ENCODE peak calls at places on chromosomes 3 and 15, in four cellular contexts. V is adrenal gland, Q is hepatocyte, R is cardiac muscle cell. N is an unnamed sample.

GRCh38 chr15:75985966-75986365 is 26.3 kb downstream of the NRG4 start:
- DNase-seq in R (peak), Q (no peak), V (no peak), N (peak)

GRCh38 chr3:53577486-53577885 is 83.1 kb downstream of the CACNA1D start:
- DNase-seq in Q (peak), R (peak), V (no peak), N (no peak)

GRCh38 chr15:29934251-29934650 is 112.0 kb upstream of the TJP1 start:
- DNase-seq in Q (no peak), R (peak), V (no peak), N (peak)

GRCh38 chr3:123338021-123338619 is 110.8 kb downstream of the ADCY5 start:
- DNase-seq in R (no peak), V (no peak), Q (no peak), N (no peak)

GRCh38 chr15:74835312-74835823 is 7.6 kb downstream of the ULK3 start:
- DNase-seq in Q (peak), R (peak), V (peak), N (peak)

GRCh38 chr3:113436794-113437193 is 4.5 kb downstream of the CFAP44 start:
- DNase-seq in R (peak), V (no peak), Q (peak), N (peak)

GRCh38 chr3:160372780-160373179 is 26.2 kb downstream of the IFT80 start:
- DNase-seq in R (no peak), V (no peak), Q (no peak), N (peak)

GRCh38 chr3:172402892-172403643 is 45.2 kb downstream of the GHSR start:
- DNase-seq in Q (no peak), V (no peak), R (no peak), N (no peak)

GRCh38 chr3:39910135-39910534 is 100.7 kb downstream of the MYRIP start:
- DNase-seq in Q (no peak), V (no peak), R (no peak), N (no peak)

GRCh38 chr15:99326235-99326634 is 75.0 kb downstream of the LRRC28 start:
- DNase-seq in R (no peak), V (no peak), Q (peak), N (no peak)

GRCh38 chr3:46440531-46441294 is 24.0 kb downstream of the LTF start:
- DNase-seq in Q (no peak), R (no peak), V (no peak), N (no peak)

GRCh38 chr3:55556622-55557531 is 69.8 kb upstream of the WNT5A start:
- DNase-seq in Q (no peak), V (no peak), R (peak), N (no peak)

GRCh38 chr3:110754207-110754916 is 317.3 kb upstream of the NECTIN3 start:
- DNase-seq in R (no peak), V (no peak), Q (no peak), N (no peak)

GRCh38 chr3:5677560-5677959 is 490.1 kb downstream of the EDEM1 start:
- DNase-seq in R (no peak), Q (no peak), V (no peak), N (no peak)

GRCh38 chr3:122493296-122493695 is 21.4 kb downstream of the KPNA1 start:
- DNase-seq in R (peak), V (no peak), Q (no peak), N (peak)

GRCh38 chr3:128006061-128006470 is 46.2 kb upstream of the SEC61A1 start:
- DNase-seq in Q (peak), R (no peak), V (no peak), N (no peak)

GRCh38 chr3:13166243-13167063 is 93.2 kb upstream of the IQSEC1 start:
- DNase-seq in Q (no peak), R (no peak), V (no peak), N (no peak)

GRCh38 chr3:27554706-27555105 is 70.5 kb upstream of the SLC4A7 start:
- DNase-seq in R (no peak), V (no peak), Q (no peak), N (no peak)

GRCh38 chr15:73127302-73127936 is 75.2 kb downstream of the NEO1 start:
- DNase-seq in R (peak), V (peak), Q (peak), N (peak)

GRCh38 chr15:73884159-73884558 is 10.8 kb downstream of the TBC1D21 start:
- DNase-seq in V (no peak), Q (no peak), R (peak), N (no peak)

GRCh38 chr15:26738996-26739395 is 33.9 kb downstream of the GABRB3 start:
- DNase-seq in Q (no peak), R (no peak), V (peak), N (no peak)

GRCh38 chr3:106425021-106425420 is 556.2 kb upstream of the CBLB start:
- DNase-seq in R (peak), V (no peak), Q (no peak), N (peak)

GRCh38 chr3:149848688-149849087 is 35.7 kb downstream of the RNF13 start:
- DNase-seq in Q (no peak), V (no peak), R (no peak), N (no peak)

GRCh38 chr3:13828501-13828900 is 51.4 kb downstream of the WNT7A start:
- DNase-seq in V (no peak), Q (no peak), R (no peak), N (no peak)

GRCh38 chr3:32280262-32280910 is 41.9 kb downstream of the CMTM8 start:
- DNase-seq in R (no peak), Q (no peak), V (no peak), N (no peak)

GRCh38 chr3:147939425-147940196 is 530.4 kb downstream of the ZIC1 start:
- DNase-seq in Q (no peak), V (no peak), R (no peak), N (no peak)

GRCh38 chr15:65916664-65917406 is 47.5 kb downstream of the RAB11A start:
- DNase-seq in V (peak), R (peak), Q (peak), N (peak)

GRCh38 chr15:70636540-70637165 is 126.7 kb downstream of the UACA start:
- DNase-seq in Q (peak), R (peak), V (no peak), N (no peak)

GRCh38 chr15:73851679-73852078 is 21.7 kb upstream of the TBC1D21 start:
- DNase-seq in R (peak), Q (peak), V (no peak), N (peak)

GRCh38 chr3:8954938-8955763 is 8.1 kb downstream of the RAD18 start:
- DNase-seq in R (peak), Q (no peak), V (no peak), N (peak)

GRCh38 chr3:158809642-158810041 is 7.8 kb downstream of the MFSD1 start:
- DNase-seq in R (no peak), Q (no peak), V (no peak), N (no peak)

GRCh38 chr3:138043266-138044029 is 33.5 kb downstream of the CLDN18 start:
- DNase-seq in Q (no peak), V (no peak), R (peak), N (peak)

GRCh38 chr3:150870406-150870805 is 34.8 kb downstream of the MINDY4B start:
- DNase-seq in V (no peak), Q (no peak), R (peak), N (no peak)

GRCh38 chr3:191139771-191140170 is 59.3 kb upstream of the OSTN start:
- DNase-seq in Q (no peak), R (no peak), V (no peak), N (peak)

GRCh38 chr15:65790692-65791334 is 1.3 kb downstream of the DENND4A start:
- DNase-seq in R (peak), Q (peak), V (peak), N (peak)

GRCh38 chr3:146968204-146968651 is 363.1 kb upstream of the PLSCR5 start:
- DNase-seq in R (peak), Q (no peak), V (no peak), N (peak)

GRCh38 chr3:11167590-11167989 is 13.3 kb downstream of the HRH1 start:
- DNase-seq in R (no peak), V (no peak), Q (no peak), N (no peak)

DNA sequence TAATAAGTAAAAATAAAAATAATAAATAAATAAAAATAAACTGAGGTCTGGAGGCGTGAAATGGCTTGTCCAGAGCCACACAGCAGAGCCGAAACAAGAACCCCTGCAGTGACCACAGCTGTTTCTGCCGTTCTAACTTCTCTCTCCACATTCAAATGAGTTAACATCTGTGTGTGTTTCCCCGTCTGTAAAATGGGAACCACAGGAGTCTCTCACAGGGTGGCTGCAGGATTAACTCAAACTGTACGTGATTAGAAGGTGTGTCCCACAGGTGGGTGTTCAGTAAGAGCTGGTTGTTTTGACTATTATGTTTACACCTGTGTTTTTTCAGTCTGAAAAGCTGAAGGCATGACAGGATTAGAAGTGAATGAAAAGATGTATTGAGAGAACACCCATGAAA is 27.0 kb upstream of the MUC4 start:
- DNase-seq in Q (no peak), V (no peak), R (no peak), N (no peak)
- H3K4me3 ChIP-seq in Q (no peak), V (no peak), R (no peak), N (no peak)

DNA sequence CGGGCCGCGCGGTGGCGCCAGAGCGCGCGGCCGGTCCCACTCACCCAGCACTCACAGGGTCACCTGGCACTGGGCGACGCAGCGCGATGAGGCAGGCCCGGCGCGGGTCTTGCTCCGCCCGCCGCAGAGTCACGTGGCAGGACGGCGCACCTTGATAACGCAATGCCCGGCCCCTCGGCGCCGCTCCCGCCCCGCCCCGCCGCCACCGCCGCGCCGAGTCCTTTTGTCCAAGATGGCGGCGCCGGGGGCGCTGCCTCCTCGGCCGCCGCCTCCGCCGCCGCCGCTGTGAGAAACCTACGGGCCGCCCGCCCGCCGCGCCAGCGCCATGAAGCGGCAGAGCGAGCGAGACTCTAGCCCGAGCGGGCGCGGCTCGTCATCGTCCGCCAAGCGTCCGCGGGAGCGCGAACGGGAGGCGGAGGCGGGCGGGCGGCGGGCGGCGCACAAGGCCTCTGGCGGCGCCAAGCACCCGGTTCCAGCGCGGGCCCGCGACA is at the start of gene RBM15B:
- DNase-seq in V (peak), Q (peak), R (peak), N (peak)
- TF ChIP-seq CTCF in V (peak), Q (peak), R (peak), N (peak)

GRCh38 chr3:153848701-153849100 is 272.5 kb upstream of the ARHGEF26 start:
- DNase-seq in Q (peak), V (no peak), R (peak), N (no peak)
- H3K4me3 ChIP-seq in Q (no peak), V (no peak), R (no peak), N (no peak)

DNA sequence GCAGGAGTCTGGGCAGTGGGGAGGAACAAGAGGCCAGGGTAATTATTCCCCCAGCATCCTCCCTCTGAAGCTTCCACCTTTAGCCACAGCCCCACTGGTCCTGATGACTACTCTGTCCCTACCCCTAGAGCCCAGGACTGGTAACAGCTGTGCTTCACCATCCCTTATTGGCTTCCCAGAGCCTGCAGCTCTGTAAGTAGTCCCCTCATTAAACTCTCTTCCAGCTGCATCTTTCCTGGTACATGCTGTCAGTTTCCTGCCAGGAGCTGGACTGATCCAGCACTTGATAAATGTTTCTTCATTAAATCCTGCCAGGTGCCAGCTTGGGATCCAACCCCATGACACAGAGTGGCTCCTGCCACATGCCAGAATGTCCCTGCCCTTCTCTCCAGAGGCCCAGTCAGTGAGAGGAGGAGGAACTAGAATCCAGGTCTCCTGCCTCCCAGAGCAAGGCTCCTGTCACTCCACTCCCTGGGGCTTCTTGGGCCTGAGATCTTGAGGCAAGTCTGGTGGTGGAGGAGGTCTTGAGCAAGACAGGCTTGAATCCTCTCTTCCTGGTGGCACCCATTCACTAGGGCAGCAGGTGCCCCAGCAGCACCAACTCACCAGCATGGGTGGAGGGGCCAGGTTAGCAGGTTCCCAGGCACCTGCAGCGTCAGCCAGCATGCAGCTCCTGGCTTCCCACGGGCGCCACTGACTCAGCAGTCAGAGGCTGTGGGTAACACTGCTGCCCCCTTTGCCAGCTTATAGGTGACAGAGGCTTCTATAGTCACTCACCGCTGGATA is 27.6 kb downstream of the FBXW12 start:
- DNase-seq in R (no peak), V (peak), Q (peak), N (no peak)
- TF ChIP-seq CTCF in R (no peak), V (no peak), Q (no peak), N (no peak)

DNA sequence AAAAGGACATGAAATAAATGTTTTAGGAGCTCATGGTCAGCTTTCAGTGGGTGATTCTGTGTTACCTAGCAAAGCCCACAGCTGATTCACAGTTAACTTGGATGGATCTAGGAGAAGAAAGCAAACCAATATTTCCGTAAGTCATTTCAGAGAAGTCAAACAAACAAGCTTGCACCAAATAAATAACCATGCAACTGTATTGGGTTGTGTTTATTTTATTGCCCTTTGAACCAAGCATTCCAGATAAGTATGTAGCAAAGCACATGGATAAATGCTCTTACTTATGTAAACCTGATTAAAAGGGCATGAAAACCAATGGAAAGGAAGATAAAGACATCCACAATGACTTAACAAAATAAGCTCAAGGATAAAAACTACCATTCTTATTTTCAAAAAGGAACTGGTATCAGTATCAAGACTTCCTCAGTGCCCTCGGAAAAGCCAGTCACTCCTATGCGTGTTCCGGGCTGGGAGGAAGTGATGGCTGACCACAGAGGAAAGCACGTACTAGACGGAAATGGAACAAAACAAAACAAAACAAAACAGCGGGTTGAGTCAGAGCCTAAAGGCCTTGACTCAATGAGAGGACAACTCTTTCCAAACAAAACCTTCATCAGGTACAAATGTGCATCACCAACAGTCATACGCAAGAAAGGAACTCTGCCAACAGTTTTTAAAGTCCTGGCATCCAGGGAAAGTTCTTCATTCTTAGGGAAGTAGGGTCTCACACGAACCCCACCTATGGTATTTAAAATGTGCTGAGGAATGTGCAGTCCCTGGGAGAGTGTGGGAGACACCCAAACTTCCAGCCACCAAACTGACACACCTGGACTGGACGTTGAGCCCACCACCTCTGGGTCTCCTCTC is 103.3 kb downstream of the SNRK start:
- DNase-seq in Q (no peak), R (peak), V (peak), N (peak)
- H3K4me3 ChIP-seq in Q (no peak), R (no peak), V (no peak), N (no peak)

N was measured in fibroblast of villous mesenchyme.